ENCODE peak calls at places on chromosomes 6 and 20, in nine cellular contexts. O is tibial nerve, S is lower lobe of right lung, M is cardiac muscle cell, X is suprapubic skin, Y is stomach, N is psoas muscle, U is dorsolateral prefrontal cortex, V is endothelial cell of umbilical vein. C is an unnamed sample.

GRCh38 chr6:160000280-160000704 is 31.4 kb downstream of the IGF2R start:
- DNase-seq in O (no peak), S (no peak), M (no peak), X (no peak), Y (no peak), N (no peak), U (no peak), V (no peak), C (no peak)

GRCh38 chr6:20953019-20953418 is 418.8 kb downstream of the CDKAL1 start:
- DNase-seq in O (no peak), S (no peak), M (no peak), X (no peak), Y (no peak), N (no peak), U (no peak), V (peak), C (no peak)

GRCh38 chr6:30743099-30744053 is 889 bp upstream of the FLOT1 start:
- DNase-seq in O (no peak), S (peak), M (no peak), X (no peak), Y (no peak), N (peak), U (no peak), V (peak), C (peak)

GRCh38 chr6:132820629-132821381 is 6.4 kb downstream of the RPS12 start:
- DNase-seq in O (no peak), S (no peak), M (no peak), X (no peak), Y (no peak), N (no peak), U (no peak), V (peak), C (no peak)

GRCh38 chr20:38085031-38085430 is 51.5 kb downstream of the RPRD1B start:
- DNase-seq in O (no peak), S (no peak), M (no peak), X (no peak), Y (no peak), N (no peak), U (no peak), V (no peak), C (no peak)

GRCh38 chr6:159203304-159204005 is 34.3 kb downstream of the FNDC1 start:
- DNase-seq in O (peak), S (no peak), M (no peak), X (peak), Y (no peak), N (peak), U (no peak), V (no peak), C (no peak)

GRCh38 chr6:19905584-19905983 is 68.4 kb downstream of the ID4 start:
- DNase-seq in O (no peak), S (no peak), M (no peak), X (no peak), Y (no peak), N (no peak), U (no peak), V (no peak), C (no peak)

GRCh38 chr6:70421509-70421908 is 8.2 kb downstream of the FAM135A start:
- DNase-seq in O (no peak), S (no peak), M (no peak), X (no peak), Y (no peak), N (no peak), U (no peak), V (no peak), C (no peak)

GRCh38 chr20:21725892-21726291 is 20.4 kb downstream of the PAX1 start:
- DNase-seq in O (no peak), S (no peak), M (no peak), X (no peak), Y (no peak), N (no peak), U (no peak), V (no peak), C (no peak)

GRCh38 chr20:37414133-37414532 is 68.2 kb downstream of the SRC start:
- DNase-seq in O (no peak), S (no peak), M (no peak), X (no peak), Y (no peak), N (no peak), U (no peak), V (no peak), C (no peak)

GRCh38 chr6:102216232-102216631 is 822.7 kb downstream of the GRIK2 start:
- DNase-seq in O (no peak), S (no peak), M (no peak), X (no peak), Y (no peak), N (no peak), U (no peak), V (no peak), C (no peak)

GRCh38 chr20:58839474-58839874 is 11.2 kb downstream of the GNAS-AS1 start:
- DNase-seq in O (no peak), S (no peak), M (peak), X (no peak), Y (no peak), N (no peak), U (no peak), V (peak), C (peak)

GRCh38 chr6:12291083-12291784 is 1.1 kb downstream of the EDN1 start:
- DNase-seq in O (no peak), S (no peak), M (no peak), X (no peak), Y (no peak), N (no peak), U (no peak), V (no peak), C (no peak)

GRCh38 chr6:34000281-34000680 is 145.6 kb downstream of the GRM4 start:
- DNase-seq in O (no peak), S (peak), M (no peak), X (no peak), Y (no peak), N (no peak), U (no peak), V (no peak), C (no peak)

GRCh38 chr6:1200706-1201105 is 111.2 kb upstream of the FOXQ1 start:
- DNase-seq in O (no peak), S (no peak), M (no peak), X (no peak), Y (no peak), N (no peak), U (no peak), V (no peak), C (no peak)

GRCh38 chr6:44100088-44100550 is 27.1 kb downstream of the MRPL14 start:
- DNase-seq in O (no peak), S (no peak), M (peak), X (no peak), Y (peak), N (no peak), U (no peak), V (peak), C (no peak)

GRCh38 chr6:128139519-128139918 is 238.7 kb upstream of the THEMIS start:
- DNase-seq in O (no peak), S (no peak), M (no peak), X (no peak), Y (no peak), N (no peak), U (no peak), V (peak), C (no peak)

GRCh38 chr20:10404023-10404628 is 29.9 kb downstream of the MKKS start:
- DNase-seq in O (no peak), S (no peak), M (no peak), X (no peak), Y (no peak), N (no peak), U (no peak), V (no peak), C (no peak)
- TF ChIP-seq CTCF in O (no peak), S (no peak), M (no peak), X (no peak), Y (no peak), N (no peak), U (no peak), V (no peak), C (no peak)

GRCh38 chr6:112983741-112984221 is 636.7 kb downstream of the RFPL4B start:
- DNase-seq in O (no peak), S (no peak), M (no peak), X (no peak), Y (no peak), N (no peak), U (no peak), V (peak), C (no peak)

GRCh38 chr6:112980676-112981075 is 633.5 kb downstream of the RFPL4B start:
- DNase-seq in O (no peak), S (no peak), M (no peak), X (no peak), Y (no peak), N (no peak), U (no peak), V (peak), C (no peak)

GRCh38 chr6:112988748-112989147 is 641.6 kb downstream of the RFPL4B start:
- DNase-seq in O (no peak), S (no peak), M (no peak), X (no peak), Y (no peak), N (no peak), U (no peak), V (no peak), C (no peak)

GRCh38 chr6:112986270-112986669 is 639.1 kb downstream of the RFPL4B start:
- DNase-seq in O (no peak), S (no peak), M (no peak), X (no peak), Y (no peak), N (no peak), U (no peak), V (no peak), C (no peak)

GRCh38 chr6:112984899-112985298 is 637.8 kb downstream of the RFPL4B start:
- DNase-seq in O (no peak), S (no peak), M (no peak), X (no peak), Y (no peak), N (no peak), U (no peak), V (no peak), C (no peak)
- H3K27ac ChIP-seq in O (no peak), S (no peak), M (no peak), X (no peak), Y (no peak), N (no peak), U (no peak), V (no peak), C (no peak)

DNA sequence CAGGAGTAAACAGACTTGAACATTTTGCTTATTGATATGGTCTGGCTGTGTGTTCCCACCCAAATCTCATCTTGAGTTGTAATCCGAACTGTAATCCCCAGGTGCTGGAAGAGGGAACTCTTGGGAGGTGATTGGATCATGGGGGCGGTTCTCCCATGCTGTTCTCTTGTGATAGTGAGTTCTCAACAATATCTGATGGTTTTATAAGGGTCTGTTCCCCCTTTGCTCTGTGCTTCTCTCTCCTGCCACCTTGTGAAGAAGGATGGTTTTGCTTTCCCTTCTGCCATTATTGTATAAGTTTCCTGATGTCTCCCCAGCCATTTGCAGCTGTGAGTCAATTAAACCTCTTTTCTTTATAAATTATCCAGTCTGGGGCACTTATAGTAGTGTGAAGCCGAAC is 40.0 kb downstream of the MYLIP start:
- DNase-seq in O (no peak), S (no peak), M (peak), X (no peak), Y (no peak), N (no peak), U (no peak), V (peak), C (no peak)
- TF ChIP-seq CTCF in O (peak), S (peak), M (peak), X (no peak), Y (no peak), N (peak), U (peak), V (peak), C (peak)

GRCh38 chr6:122758927-122759334 is 20.6 kb upstream of the FABP7 start:
- DNase-seq in O (no peak), S (no peak), M (no peak), X (no peak), Y (no peak), N (no peak), U (no peak), V (no peak), C (no peak)
- H3K27ac ChIP-seq in O (no peak), S (no peak), M (no peak), X (no peak), Y (no peak), N (no peak), U (no peak), V (no peak), C (no peak)

DNA sequence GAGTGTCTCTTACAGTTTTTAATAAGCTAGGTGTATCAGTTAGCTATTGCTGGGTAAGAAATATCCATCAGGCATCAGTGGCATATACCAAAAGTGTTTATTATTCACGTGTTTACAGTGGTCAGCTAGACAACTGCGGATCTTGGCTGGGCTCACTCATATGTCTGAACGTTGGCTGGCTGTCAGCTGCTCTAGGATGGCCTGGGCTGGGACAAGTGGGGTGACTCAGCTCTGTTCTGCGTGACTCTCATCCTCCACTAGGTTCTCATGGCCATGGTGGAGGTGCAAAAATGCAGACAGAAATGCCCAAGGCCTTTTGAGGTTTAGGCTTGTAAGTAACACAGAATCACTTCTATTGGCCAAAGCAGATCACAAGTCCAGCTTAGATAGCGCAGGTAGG is 22.0 kb downstream of the ZNF341 start:
- DNase-seq in O (no peak), S (no peak), M (no peak), X (no peak), Y (no peak), N (no peak), U (no peak), V (no peak), C (no peak)
- TF ChIP-seq CTCF in O (no peak), S (no peak), M (no peak), X (no peak), Y (no peak), N (no peak), U (no peak), V (no peak), C (no peak)

GRCh38 chr6:35717449-35718353 is 19.1 kb upstream of the ARMC12 start:
- DNase-seq in O (no peak), S (no peak), M (no peak), X (peak), Y (no peak), N (no peak), U (no peak), V (no peak), C (no peak)

GRCh38 chr6:35718911-35719381 is 17.9 kb upstream of the ARMC12 start:
- DNase-seq in O (no peak), S (no peak), M (no peak), X (peak), Y (no peak), N (no peak), U (no peak), V (peak), C (no peak)

GRCh38 chr6:35719830-35720733 is 16.8 kb upstream of the ARMC12 start:
- DNase-seq in O (no peak), S (peak), M (peak), X (peak), Y (no peak), N (peak), U (peak), V (peak), C (no peak)

GRCh38 chr6:35718354-35718695 is 18.5 kb upstream of the ARMC12 start:
- DNase-seq in O (no peak), S (no peak), M (no peak), X (no peak), Y (no peak), N (no peak), U (no peak), V (no peak), C (no peak)

DNA sequence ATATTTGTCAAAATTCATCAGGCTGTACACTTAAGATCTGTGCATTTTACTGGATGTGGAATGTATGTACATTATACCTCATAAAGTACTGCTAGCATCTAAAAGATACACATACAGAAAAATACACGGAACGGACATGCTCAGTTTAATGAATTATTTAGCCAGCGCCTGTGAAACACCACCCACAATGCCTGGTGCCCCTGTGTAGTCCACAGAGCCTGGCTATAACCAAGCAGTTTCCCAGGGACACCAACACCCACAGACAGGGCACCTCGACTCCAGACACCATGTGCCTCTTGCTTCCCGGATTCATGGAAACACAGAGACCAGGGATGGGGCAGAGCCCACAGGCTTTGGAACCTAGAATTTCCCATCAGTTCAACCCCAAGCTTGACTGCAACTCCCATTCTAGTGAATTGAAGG is 17.4 kb upstream of the ARMC12 start:
- DNase-seq in O (no peak), S (no peak), M (no peak), X (no peak), Y (no peak), N (no peak), U (no peak), V (no peak), C (no peak)
- H3K27ac ChIP-seq in O (peak), S (peak), M (peak), X (peak), Y (peak), N (peak), U (peak), V (peak), C (no peak)

GRCh38 chr6:110618591-110619267 is 142.3 kb upstream of the SLC22A16 start:
- DNase-seq in O (no peak), S (no peak), M (peak), X (no peak), Y (no peak), N (no peak), U (no peak), V (peak), C (no peak)
- TF ChIP-seq CTCF in O (no peak), S (no peak), M (peak), X (no peak), Y (no peak), N (peak), U (peak), V (no peak), C (no peak)

DNA sequence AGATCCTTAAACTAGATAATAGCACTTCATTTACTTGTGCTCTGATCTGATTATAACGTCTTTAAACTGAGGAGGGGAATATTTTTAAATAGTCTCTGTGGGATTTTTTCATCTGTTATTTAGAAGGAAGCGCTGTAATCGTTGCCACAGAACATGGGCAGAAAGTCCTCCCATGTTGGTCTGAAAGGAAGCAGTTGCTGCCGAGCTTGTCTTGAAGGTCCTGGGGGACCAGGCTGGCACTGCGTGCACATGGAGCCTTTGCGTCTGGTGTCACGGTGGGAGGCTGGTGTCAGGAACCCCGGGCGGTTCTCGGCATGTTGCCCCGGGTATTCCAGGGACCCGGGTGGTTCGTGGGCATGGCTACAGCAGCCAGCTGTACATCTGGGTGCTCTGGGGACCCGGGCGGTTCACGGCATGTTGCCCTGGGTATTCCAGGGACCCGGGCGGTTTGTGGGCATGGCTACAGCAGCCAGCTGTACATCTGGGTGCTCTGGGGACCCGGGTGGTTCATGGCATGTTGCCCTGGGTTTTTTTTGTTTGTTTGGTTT is 11.5 kb downstream of the TPD52L2 start:
- DNase-seq in O (no peak), S (no peak), M (no peak), X (no peak), Y (no peak), N (no peak), U (no peak), V (no peak), C (no peak)
- H3K27ac ChIP-seq in O (no peak), S (no peak), M (no peak), X (no peak), Y (no peak), N (peak), U (no peak), V (no peak), C (no peak)

GRCh38 chr6:5747379-5747778 is 259.3 kb downstream of the NRN1 start:
- DNase-seq in O (no peak), S (no peak), M (no peak), X (no peak), Y (no peak), N (no peak), U (no peak), V (no peak), C (no peak)

GRCh38 chr6:5745081-5745480 is 261.6 kb downstream of the NRN1 start:
- DNase-seq in O (no peak), S (no peak), M (no peak), X (no peak), Y (no peak), N (no peak), U (no peak), V (no peak), C (no peak)

GRCh38 chr6:5744497-5744896 is 262.2 kb downstream of the NRN1 start:
- DNase-seq in O (no peak), S (no peak), M (no peak), X (no peak), Y (no peak), N (no peak), U (no peak), V (no peak), C (no peak)

GRCh38 chr6:5749016-5749665 is 257.6 kb downstream of the NRN1 start:
- DNase-seq in O (no peak), S (peak), M (no peak), X (no peak), Y (no peak), N (no peak), U (no peak), V (no peak), C (no peak)

DNA sequence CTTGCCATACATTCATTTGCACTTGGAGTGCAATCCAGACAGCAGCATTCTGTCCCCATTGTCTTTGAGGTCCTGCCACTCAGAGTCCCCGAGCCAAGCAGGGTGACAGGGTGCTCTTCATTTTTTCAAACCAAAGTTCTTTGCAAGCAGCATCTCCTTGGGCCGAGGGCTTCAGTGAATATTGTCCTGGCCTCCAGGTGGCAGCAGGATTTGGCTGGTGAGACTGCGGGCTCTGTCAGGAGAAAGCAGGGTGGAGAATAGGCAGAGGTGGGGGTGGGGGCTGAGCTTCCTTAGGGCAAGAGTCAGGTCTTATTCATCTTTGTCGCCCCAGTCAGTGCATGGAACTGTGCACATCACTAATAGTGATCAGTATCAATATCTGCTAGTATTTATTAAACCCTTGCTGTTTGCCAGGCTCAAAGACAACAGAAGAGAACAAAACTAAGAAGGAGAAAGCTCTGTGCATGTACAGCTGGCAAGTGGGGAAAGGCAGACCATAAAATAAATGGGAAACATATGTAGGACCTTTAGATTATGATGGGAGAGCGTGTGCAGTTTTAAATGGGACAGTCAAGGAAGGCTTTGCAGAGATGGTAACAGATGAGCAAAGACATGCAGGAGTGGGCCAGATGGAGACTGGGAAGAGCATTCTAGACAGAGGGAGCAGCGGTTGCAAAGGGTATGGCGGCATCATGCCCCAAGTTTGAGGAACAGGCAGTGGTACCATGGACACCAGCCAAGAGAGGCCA is 260.2 kb downstream of the NRN1 start:
- DNase-seq in O (no peak), S (no peak), M (no peak), X (no peak), Y (no peak), N (no peak), U (no peak), V (no peak), C (no peak)
- TF ChIP-seq CTCF in O (no peak), S (no peak), M (peak), X (no peak), Y (no peak), N (peak), U (no peak), V (no peak), C (no peak)

DNA sequence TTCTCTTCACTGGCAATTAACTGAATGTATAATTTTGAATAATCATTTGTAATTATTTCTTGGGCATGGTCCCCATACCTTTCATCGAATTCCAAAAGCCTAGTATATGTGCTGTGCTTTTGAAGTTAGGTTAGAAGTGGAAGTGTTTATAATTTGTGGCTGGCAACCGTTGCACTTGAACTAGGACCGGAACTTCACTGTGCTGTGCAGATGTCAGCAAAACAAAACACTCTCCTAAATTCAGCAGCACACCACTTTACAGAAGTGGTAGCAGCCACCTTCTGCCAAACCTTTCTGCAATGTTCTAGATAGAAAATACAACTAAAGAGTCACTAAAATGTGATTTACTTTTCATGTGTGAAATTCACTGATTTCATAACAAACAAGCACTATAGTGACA is 111.9 kb downstream of the FAM83B start:
- DNase-seq in O (no peak), S (no peak), M (no peak), X (no peak), Y (no peak), N (no peak), U (no peak), V (no peak), C (no peak)
- H3K27ac ChIP-seq in O (no peak), S (no peak), M (no peak), X (no peak), Y (no peak), N (no peak), U (no peak), V (no peak), C (no peak)

C was measured in CD8-positive, alpha-beta T cell.